ENCODE peak calls at places on chromosome 18, in four cellular contexts. One of them, this sample, is unnamed.

GRCh38 chr18:30444544-30444943 is 598.0 kb downstream of the DSC3 start:
- DNase-seq in foreskin fibroblast: no peak
- DNase-seq in K562: no peak
- DNase-seq in activated B cell treated with CpG ODN at 0.5 μM for 24 hours: no peak
- DNase-seq in this sample: no peak

GRCh38 chr18:79644006-79644665 is 35.5 kb upstream of the CTDP1 start:
- DNase-seq in activated B cell treated with CpG ODN at 0.5 μM for 24 hours: peak
- DNase-seq in K562: peak
- DNase-seq in foreskin fibroblast: peak
- DNase-seq in this sample: peak

GRCh38 chr18:70415823-70416488 is 127.1 kb downstream of the SOCS6 start:
- DNase-seq in activated B cell treated with CpG ODN at 0.5 μM for 24 hours: no peak
- DNase-seq in K562: no peak
- DNase-seq in foreskin fibroblast: no peak
- DNase-seq in this sample: no peak

GRCh38 chr18:36706313-36706881 is 122.4 kb downstream of the TPGS2 start:
- DNase-seq in K562: no peak
- DNase-seq in foreskin fibroblast: peak
- DNase-seq in activated B cell treated with CpG ODN at 0.5 μM for 24 hours: no peak
- DNase-seq in this sample: no peak

GRCh38 chr18:78883501-78883900 is 96.1 kb upstream of the SALL3 start:
- DNase-seq in foreskin fibroblast: no peak
- DNase-seq in activated B cell treated with CpG ODN at 0.5 μM for 24 hours: no peak
- DNase-seq in K562: no peak
- DNase-seq in this sample: no peak

GRCh38 chr18:71008257-71008656 is 719.4 kb downstream of the SOCS6 start:
- DNase-seq in activated B cell treated with CpG ODN at 0.5 μM for 24 hours: no peak
- DNase-seq in K562: no peak
- DNase-seq in foreskin fibroblast: no peak
- DNase-seq in this sample: no peak

GRCh38 chr18:73531601-73532000 is 616.0 kb downstream of the FBXO15 start:
- DNase-seq in foreskin fibroblast: no peak
- DNase-seq in K562: no peak
- DNase-seq in activated B cell treated with CpG ODN at 0.5 μM for 24 hours: no peak
- DNase-seq in this sample: no peak

GRCh38 chr18:22332590-22332989 is 85.1 kb downstream of the CTAGE1 start:
- DNase-seq in activated B cell treated with CpG ODN at 0.5 μM for 24 hours: no peak
- DNase-seq in K562: peak
- DNase-seq in foreskin fibroblast: no peak
- DNase-seq in this sample: no peak

GRCh38 chr18:51266736-51267135 is 69.3 kb upstream of the MEX3C start:
- DNase-seq in K562: no peak
- DNase-seq in activated B cell treated with CpG ODN at 0.5 μM for 24 hours: no peak
- DNase-seq in foreskin fibroblast: no peak
- DNase-seq in this sample: no peak

GRCh38 chr18:24322594-24323136 is 75.0 kb downstream of the OSBPL1A start:
- DNase-seq in K562: no peak
- DNase-seq in foreskin fibroblast: peak
- DNase-seq in activated B cell treated with CpG ODN at 0.5 μM for 24 hours: no peak
- DNase-seq in this sample: no peak

GRCh38 chr18:36402765-36403396 is 105.4 kb downstream of the FHOD3 start:
- DNase-seq in foreskin fibroblast: peak
- DNase-seq in activated B cell treated with CpG ODN at 0.5 μM for 24 hours: no peak
- DNase-seq in K562: no peak
- DNase-seq in this sample: no peak

GRCh38 chr18:80218341-80219227 is 28.7 kb downstream of the PARD6G start:
- DNase-seq in K562: no peak
- DNase-seq in activated B cell treated with CpG ODN at 0.5 μM for 24 hours: no peak
- DNase-seq in foreskin fibroblast: no peak
- DNase-seq in this sample: no peak

GRCh38 chr18:43797347-43797746 is 520.1 kb upstream of the SYT4 start:
- DNase-seq in activated B cell treated with CpG ODN at 0.5 μM for 24 hours: no peak
- DNase-seq in K562: no peak
- DNase-seq in foreskin fibroblast: no peak
- DNase-seq in this sample: no peak

DNA sequence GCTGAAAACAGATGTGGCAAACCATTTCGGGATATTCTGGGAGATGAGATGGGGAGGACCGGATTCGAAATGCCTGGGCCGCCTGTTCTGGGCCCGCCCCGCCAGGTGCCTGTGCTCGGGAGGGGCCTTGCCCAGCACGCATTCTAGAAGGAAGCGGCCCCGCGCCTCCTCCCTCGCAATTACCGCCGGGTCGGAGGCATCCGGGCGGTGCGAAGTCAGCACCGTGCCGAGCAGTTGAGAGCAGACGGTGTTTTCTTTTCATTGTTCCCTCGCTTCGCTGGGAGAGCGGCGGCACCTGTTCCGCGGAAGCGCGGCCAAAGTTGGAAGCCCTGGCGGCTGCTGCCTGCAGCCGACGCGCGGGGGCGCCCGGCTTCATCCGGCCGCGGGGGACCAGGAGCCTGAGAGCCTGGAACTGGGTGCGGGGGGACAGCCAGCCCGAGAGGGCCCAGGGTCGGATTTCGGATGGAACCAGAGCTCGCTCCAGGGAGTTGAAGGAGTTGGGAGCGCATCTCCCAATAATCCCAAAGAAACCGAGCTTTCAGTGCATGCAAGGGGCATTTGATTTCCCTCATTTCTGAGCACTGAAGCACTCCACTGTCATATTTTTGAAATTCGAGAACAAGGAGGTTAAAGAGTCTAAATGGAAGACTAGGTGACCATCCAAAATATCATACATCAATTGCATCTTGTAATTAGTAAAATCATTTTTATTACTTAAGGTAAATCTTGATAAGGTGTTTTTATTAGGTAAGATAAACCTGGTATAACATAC is 241.8 kb upstream of the RAB12 start:
- DNase-seq in foreskin fibroblast: no peak
- DNase-seq in activated B cell treated with CpG ODN at 0.5 μM for 24 hours: no peak
- DNase-seq in K562: peak
- DNase-seq in this sample: peak
- TF ChIP-seq CTCF in foreskin fibroblast: peak
- TF ChIP-seq CTCF in activated B cell treated with CpG ODN at 0.5 μM for 24 hours: no peak
- TF ChIP-seq CTCF in K562: peak
- TF ChIP-seq CTCF in this sample: peak

DNA sequence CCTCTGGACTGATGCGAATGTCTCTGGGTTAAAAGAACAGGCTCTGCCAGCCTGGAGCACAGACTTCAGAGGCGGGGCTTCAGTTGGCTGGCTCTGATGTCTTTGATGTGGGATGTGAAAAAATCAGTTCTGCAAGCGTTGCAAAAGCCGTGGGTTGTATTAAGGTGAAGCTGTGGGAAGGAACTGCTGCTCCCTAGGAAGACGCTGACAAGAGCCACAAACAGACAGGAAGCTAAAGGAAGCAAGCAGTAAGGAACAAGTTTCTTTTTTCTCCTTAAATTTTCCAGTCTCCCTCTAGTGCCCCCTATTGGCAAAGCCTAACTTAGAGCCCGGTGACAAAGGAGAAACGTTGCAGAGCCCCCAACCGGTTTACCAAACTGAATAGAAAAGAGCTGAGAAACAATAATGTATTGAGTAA is 239.0 kb downstream of the CCDC178 start:
- DNase-seq in K562: no peak
- DNase-seq in foreskin fibroblast: no peak
- DNase-seq in activated B cell treated with CpG ODN at 0.5 μM for 24 hours: no peak
- DNase-seq in this sample: no peak
- TF ChIP-seq CTCF in K562: no peak
- TF ChIP-seq CTCF in foreskin fibroblast: peak
- TF ChIP-seq CTCF in activated B cell treated with CpG ODN at 0.5 μM for 24 hours: no peak
- TF ChIP-seq CTCF in this sample: peak

DNA sequence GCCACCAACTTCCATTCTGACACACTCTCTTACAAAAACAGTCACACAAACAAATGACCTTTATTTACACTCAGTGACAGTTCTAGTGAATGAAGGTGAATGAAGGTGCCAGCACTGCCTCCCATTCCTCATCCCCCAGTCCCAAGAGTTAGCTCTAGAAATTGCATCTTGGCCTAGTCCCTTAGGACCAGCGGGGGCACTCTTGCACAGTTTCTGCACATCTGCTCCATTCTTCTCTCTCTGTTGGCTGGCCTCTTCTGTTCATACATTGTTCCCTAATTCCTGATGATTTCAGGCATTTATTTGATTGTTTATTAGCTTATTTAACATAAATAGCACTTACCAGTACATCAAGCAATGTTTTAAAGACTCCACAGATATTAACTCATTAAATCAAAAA is 30.9 kb downstream of the GAREM1 start:
- DNase-seq in activated B cell treated with CpG ODN at 0.5 μM for 24 hours: no peak
- DNase-seq in K562: no peak
- DNase-seq in foreskin fibroblast: no peak
- DNase-seq in this sample: no peak
- TF ChIP-seq CTCF in activated B cell treated with CpG ODN at 0.5 μM for 24 hours: no peak
- TF ChIP-seq CTCF in K562: no peak
- TF ChIP-seq CTCF in foreskin fibroblast: no peak
- TF ChIP-seq CTCF in this sample: peak

GRCh38 chr18:47930844-47931706 is 616 bp upstream of the SMAD2 start:
- DNase-seq in activated B cell treated with CpG ODN at 0.5 μM for 24 hours: peak
- DNase-seq in K562: peak
- DNase-seq in foreskin fibroblast: peak
- DNase-seq in this sample: peak

GRCh38 chr18:47932170-47932569 is 1.7 kb upstream of the SMAD2 start:
- DNase-seq in activated B cell treated with CpG ODN at 0.5 μM for 24 hours: no peak
- DNase-seq in K562: no peak
- DNase-seq in foreskin fibroblast: no peak
- DNase-seq in this sample: no peak

GRCh38 chr18:47932603-47933002 is 2.1 kb upstream of the SMAD2 start:
- DNase-seq in K562: no peak
- DNase-seq in foreskin fibroblast: no peak
- DNase-seq in activated B cell treated with CpG ODN at 0.5 μM for 24 hours: no peak
- DNase-seq in this sample: no peak

GRCh38 chr18:47930086-47930843 is at the start of gene SMAD2:
- DNase-seq in activated B cell treated with CpG ODN at 0.5 μM for 24 hours: peak
- DNase-seq in foreskin fibroblast: peak
- DNase-seq in K562: peak
- DNase-seq in this sample: peak

GRCh38 chr18:47931707-47932103 is 1.2 kb upstream of the SMAD2 start:
- DNase-seq in foreskin fibroblast: peak
- DNase-seq in activated B cell treated with CpG ODN at 0.5 μM for 24 hours: peak
- DNase-seq in K562: peak
- DNase-seq in this sample: no peak
- TF ChIP-seq CTCF in foreskin fibroblast: peak
- TF ChIP-seq CTCF in activated B cell treated with CpG ODN at 0.5 μM for 24 hours: no peak
- TF ChIP-seq CTCF in K562: peak
- TF ChIP-seq CTCF in this sample: peak

GRCh38 chr18:634551-635045 is 22.9 kb upstream of the TYMS start:
- DNase-seq in K562: no peak
- DNase-seq in foreskin fibroblast: no peak
- DNase-seq in activated B cell treated with CpG ODN at 0.5 μM for 24 hours: no peak
- DNase-seq in this sample: no peak

GRCh38 chr18:627211-627610 is 30.2 kb upstream of the TYMS start:
- DNase-seq in K562: no peak
- DNase-seq in activated B cell treated with CpG ODN at 0.5 μM for 24 hours: no peak
- DNase-seq in foreskin fibroblast: peak
- DNase-seq in this sample: no peak

GRCh38 chr18:631560-631959 is 25.9 kb upstream of the TYMS start:
- DNase-seq in activated B cell treated with CpG ODN at 0.5 μM for 24 hours: no peak
- DNase-seq in K562: no peak
- DNase-seq in foreskin fibroblast: no peak
- DNase-seq in this sample: no peak

GRCh38 chr18:623760-624620 is 27.2 kb downstream of the CLUL1 start:
- DNase-seq in foreskin fibroblast: peak
- DNase-seq in activated B cell treated with CpG ODN at 0.5 μM for 24 hours: peak
- DNase-seq in K562: peak
- DNase-seq in this sample: peak

GRCh38 chr18:629303-630150 is 27.9 kb upstream of the TYMS start:
- DNase-seq in foreskin fibroblast: no peak
- DNase-seq in K562: no peak
- DNase-seq in activated B cell treated with CpG ODN at 0.5 μM for 24 hours: no peak
- DNase-seq in this sample: no peak
- TF ChIP-seq CTCF in foreskin fibroblast: no peak
- TF ChIP-seq CTCF in K562: peak
- TF ChIP-seq CTCF in activated B cell treated with CpG ODN at 0.5 μM for 24 hours: no peak
- TF ChIP-seq CTCF in this sample: peak

DNA sequence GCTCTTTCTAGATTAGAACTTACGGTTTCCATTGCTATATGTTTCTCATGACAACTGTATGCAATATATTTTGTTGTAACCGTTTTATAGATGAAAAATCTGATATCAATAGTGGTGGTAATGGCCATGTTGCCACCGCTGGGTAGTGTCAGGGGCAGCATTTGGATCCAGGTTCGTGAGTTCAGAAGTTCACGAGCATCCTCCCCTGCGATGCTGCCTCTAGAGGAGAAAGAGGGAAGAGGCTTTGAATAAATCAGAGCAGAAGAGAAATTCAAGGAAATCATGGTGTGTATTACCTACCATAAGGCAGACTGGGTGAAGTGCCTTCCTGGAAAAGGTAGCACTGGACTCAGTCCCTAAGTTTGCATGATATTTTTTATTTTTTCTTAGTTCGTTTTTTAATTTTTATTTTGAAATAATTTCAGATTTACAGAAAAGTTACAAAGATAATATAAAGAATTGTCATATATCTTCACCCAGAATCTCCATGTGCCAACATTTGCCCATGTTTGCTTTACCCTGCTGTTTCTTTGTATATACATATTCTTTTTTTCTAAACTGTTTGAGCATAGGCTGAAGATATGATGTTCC is 3.3 kb upstream of the ZBTB7C start:
- DNase-seq in foreskin fibroblast: peak
- DNase-seq in K562: peak
- DNase-seq in activated B cell treated with CpG ODN at 0.5 μM for 24 hours: no peak
- DNase-seq in this sample: no peak
- TF ChIP-seq CTCF in foreskin fibroblast: peak
- TF ChIP-seq CTCF in K562: peak
- TF ChIP-seq CTCF in activated B cell treated with CpG ODN at 0.5 μM for 24 hours: no peak
- TF ChIP-seq CTCF in this sample: peak

GRCh38 chr18:58532972-58533371 is 95.9 kb downstream of the ALPK2 start:
- DNase-seq in foreskin fibroblast: no peak
- DNase-seq in activated B cell treated with CpG ODN at 0.5 μM for 24 hours: no peak
- DNase-seq in K562: no peak
- DNase-seq in this sample: no peak
- TF ChIP-seq CTCF in foreskin fibroblast: no peak
- TF ChIP-seq CTCF in activated B cell treated with CpG ODN at 0.5 μM for 24 hours: no peak
- TF ChIP-seq CTCF in K562: no peak
- TF ChIP-seq CTCF in this sample: no peak

GRCh38 chr18:46754188-46754587 is 2.7 kb downstream of the ST8SIA5 start:
- DNase-seq in activated B cell treated with CpG ODN at 0.5 μM for 24 hours: no peak
- DNase-seq in foreskin fibroblast: no peak
- DNase-seq in K562: no peak
- DNase-seq in this sample: no peak

GRCh38 chr18:46756172-46756558 is 688 bp downstream of the ST8SIA5 start:
- DNase-seq in K562: no peak
- DNase-seq in foreskin fibroblast: no peak
- DNase-seq in activated B cell treated with CpG ODN at 0.5 μM for 24 hours: no peak
- DNase-seq in this sample: no peak

GRCh38 chr18:46756559-46757201 is at the start of gene ST8SIA5:
- DNase-seq in K562: no peak
- DNase-seq in foreskin fibroblast: no peak
- DNase-seq in activated B cell treated with CpG ODN at 0.5 μM for 24 hours: no peak
- DNase-seq in this sample: peak

GRCh38 chr18:46755315-46756171 is 1.3 kb downstream of the ST8SIA5 start:
- DNase-seq in K562: no peak
- DNase-seq in activated B cell treated with CpG ODN at 0.5 μM for 24 hours: no peak
- DNase-seq in foreskin fibroblast: no peak
- DNase-seq in this sample: no peak

GRCh38 chr18:46754661-46755292 is 2.1 kb downstream of the ST8SIA5 start:
- DNase-seq in activated B cell treated with CpG ODN at 0.5 μM for 24 hours: no peak
- DNase-seq in K562: no peak
- DNase-seq in foreskin fibroblast: no peak
- DNase-seq in this sample: no peak
- TF ChIP-seq CTCF in activated B cell treated with CpG ODN at 0.5 μM for 24 hours: no peak
- TF ChIP-seq CTCF in K562: peak
- TF ChIP-seq CTCF in foreskin fibroblast: no peak
- TF ChIP-seq CTCF in this sample: peak